ENCODE peak calls at places on chromosome 3, in five cellular contexts. Z is gastrocnemius medialis; Q is CD4-positive, alpha-beta T cell; B is aorta; C is upper lobe of right lung. Y is an unnamed sample.

GRCh38 chr3:183527421-183527979 is 28.0 kb downstream of the KLHL6 start:
- DNase-seq in Z (no peak), Q (no peak), B (no peak), C (no peak), Y (no peak)

GRCh38 chr3:126816956-126817777 is 113.1 kb downstream of the CHCHD6 start:
- DNase-seq in Z (no peak), Q (no peak), B (no peak), C (no peak), Y (no peak)

GRCh38 chr3:36543276-36543997 is 163.1 kb downstream of the STAC start:
- DNase-seq in Z (no peak), Q (no peak), B (no peak), C (no peak), Y (no peak)

GRCh38 chr3:9649791-9650521 is 651 bp downstream of the MTMR14 start:
- DNase-seq in Z (no peak), Q (no peak), B (no peak), C (no peak), Y (no peak)

GRCh38 chr3:60652829-60653228 is 598.4 kb downstream of the FHIT start:
- DNase-seq in Z (no peak), Q (no peak), B (no peak), C (no peak), Y (no peak)

GRCh38 chr3:12178091-12178820 is 19.5 kb upstream of the TIMP4 start:
- DNase-seq in Z (peak; percentile 32), Q (no peak), B (peak; percentile 78), C (no peak), Y (no peak)

GRCh38 chr3:150913174-150913922 is 8.1 kb upstream of the MINDY4B start:
- DNase-seq in Z (no peak), Q (no peak), B (no peak), C (no peak), Y (no peak)

GRCh38 chr3:32725721-32726120 is 40.7 kb downstream of the CNOT10 start:
- DNase-seq in Z (no peak), Q (no peak), B (no peak), C (no peak), Y (no peak)

GRCh38 chr3:112770026-112770626 is 76.5 kb downstream of the CD200R1L start:
- DNase-seq in Z (no peak), Q (no peak), B (peak; percentile 84), C (no peak), Y (peak; percentile 48)

GRCh38 chr3:133295199-133295901 is 104.5 kb upstream of the BFSP2 start:
- DNase-seq in Z (no peak), Q (no peak), B (no peak), C (no peak), Y (peak; percentile 64)

GRCh38 chr3:1348547-1348946 is 255.7 kb downstream of the CNTN6 start:
- DNase-seq in Z (no peak), Q (no peak), B (no peak), C (no peak), Y (no peak)
- H3K9me3 ChIP-seq in Z (no peaks in the 10 kb centered on the region), Q (no peaks in the 10 kb centered on the region), B (no peaks in the 10 kb centered on the region), C (no peaks in the 10 kb centered on the region), Y (no peaks in the 10 kb centered on the region)

DNA sequence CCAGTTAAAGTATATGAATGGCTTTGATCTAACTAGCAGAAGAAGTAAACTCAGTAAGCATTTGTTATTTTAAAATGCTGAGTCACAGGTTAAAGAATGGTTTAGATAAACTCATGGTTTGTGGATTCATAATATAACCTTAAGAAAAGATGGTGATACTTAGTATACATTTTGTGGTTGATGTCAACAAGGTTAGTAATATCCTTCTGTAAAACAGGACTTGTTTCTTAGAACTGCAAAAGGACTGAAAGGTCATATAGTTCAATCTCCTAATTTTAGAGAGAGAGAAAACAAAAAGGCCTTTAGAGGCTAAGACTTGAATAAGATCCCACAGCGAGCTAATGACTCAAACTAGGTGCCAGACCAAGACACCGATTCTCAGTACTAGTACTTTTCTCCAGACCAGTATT is 50.0 kb downstream of the STRIT1 start:
- DNase-seq in Z (no peak), Q (no peak), B (no peak), C (no peak), Y (no peak)
- H3K9me3 ChIP-seq in Z (no peaks in the 10 kb centered on the region), Q (no peaks in the 10 kb centered on the region), B (no peaks in the 10 kb centered on the region), C (no peaks in the 10 kb centered on the region), Y (no peaks in the 10 kb centered on the region)

GRCh38 chr3:1191061-1191460 is 98.2 kb downstream of the CNTN6 start:
- DNase-seq in Z (no peak), Q (no peak), B (no peak), C (no peak), Y (no peak)

GRCh38 chr3:1196997-1197396 is 104.2 kb downstream of the CNTN6 start:
- DNase-seq in Z (no peak), Q (no peak), B (no peak), C (no peak), Y (no peak)

GRCh38 chr3:1190576-1190975 is 97.8 kb downstream of the CNTN6 start:
- DNase-seq in Z (no peak), Q (no peak), B (no peak), C (no peak), Y (no peak)

GRCh38 chr3:1195922-1196321 is 103.1 kb downstream of the CNTN6 start:
- DNase-seq in Z (no peak), Q (no peak), B (no peak), C (no peak), Y (no peak)
- H3K9me3 ChIP-seq in Z (no peaks in the 10 kb centered on the region), Q (no peaks in the 10 kb centered on the region), B (no peaks in the 10 kb centered on the region), C (no peaks in the 10 kb centered on the region), Y (no peaks in the 10 kb centered on the region)

GRCh38 chr3:278300-279064 is 81.9 kb downstream of the CHL1 start:
- DNase-seq in Z (peak; percentile 36), Q (no peak), B (no peak), C (no peak), Y (no peak)
- H3K9me3 ChIP-seq in Z (no peaks in the 10 kb centered on the region), Q (no peaks in the 10 kb centered on the region), B (no peaks in the 10 kb centered on the region), C (no peaks in the 10 kb centered on the region), Y (no peaks in the 10 kb centered on the region)

GRCh38 chr3:135197856-135198255 is 402.8 kb downstream of the EPHB1 start:
- DNase-seq in Z (no peak), Q (no peak), B (no peak), C (no peak), Y (no peak)
- H3K9me3 ChIP-seq in Z (no peaks in the 10 kb centered on the region), Q (no peaks in the 10 kb centered on the region), B (no peaks in the 10 kb centered on the region), C (no peaks in the 10 kb centered on the region), Y (no peaks in the 10 kb centered on the region)

DNA sequence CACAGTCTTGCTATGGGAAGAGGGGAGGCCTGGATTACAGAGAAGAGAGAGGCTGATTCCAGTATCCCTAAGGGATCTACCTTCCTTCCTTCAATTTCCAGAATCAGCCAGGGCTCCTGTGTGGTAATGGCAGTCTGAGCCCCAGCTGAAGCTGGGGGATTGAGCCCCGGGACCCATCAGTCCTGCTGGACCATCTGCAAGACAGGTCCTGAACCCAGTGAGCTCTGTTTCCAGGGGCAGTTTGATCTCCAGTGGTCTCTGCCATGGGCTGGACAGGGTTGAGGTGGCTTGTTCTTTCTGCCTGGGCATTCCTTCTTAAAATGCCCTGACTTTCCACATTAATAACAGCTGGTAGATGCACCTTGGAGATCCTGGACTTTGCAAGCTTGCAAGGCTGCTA is 685.2 kb downstream of the TBL1XR1 start:
- DNase-seq in Z (no peak), Q (no peak), B (no peak), C (no peak), Y (no peak)
- H3K9me3 ChIP-seq in Z (peaks cover 5% of the 10 kb centered on the region), Q (peaks cover 32% of the 10 kb centered on the region), B (peaks cover 8% of the 10 kb centered on the region), C (peaks cover 24% of the 10 kb centered on the region), Y (no peaks in the 10 kb centered on the region)

GRCh38 chr3:44501971-44502370 is 24.5 kb upstream of the ZNF445 start:
- DNase-seq in Z (no peak), Q (no peak), B (no peak), C (no peak), Y (no peak)
- H3K9me3 ChIP-seq in Z (peaks cover 20% of the 10 kb centered on the region), Q (peaks cover 47% of the 10 kb centered on the region), B (peaks cover 10% of the 10 kb centered on the region), C (peaks cover 23% of the 10 kb centered on the region), Y (no peaks in the 10 kb centered on the region)

GRCh38 chr3:190239325-190239724 is 82.9 kb downstream of the CLDN1 start:
- DNase-seq in Z (no peak), Q (no peak), B (no peak), C (no peak), Y (no peak)

GRCh38 chr3:190238871-190239270 is 83.4 kb downstream of the CLDN1 start:
- DNase-seq in Z (no peak), Q (no peak), B (no peak), C (no peak), Y (no peak)

GRCh38 chr3:190242147-190242546 is 80.1 kb downstream of the CLDN1 start:
- DNase-seq in Z (no peak), Q (no peak), B (no peak), C (no peak), Y (no peak)
- H3K9me3 ChIP-seq in Z (no peaks in the 10 kb centered on the region), Q (no peaks in the 10 kb centered on the region), B (peaks cover 9% of the 10 kb centered on the region), C (peaks cover 4% of the 10 kb centered on the region), Y (no peaks in the 10 kb centered on the region)

GRCh38 chr3:138549578-138549977 is 44.5 kb downstream of the CEP70 start:
- DNase-seq in Z (peak; percentile 18), Q (no peak), B (no peak), C (no peak), Y (no peak)
- H3K9me3 ChIP-seq in Z (no peaks in the 10 kb centered on the region), Q (peaks cover 39% of the 10 kb centered on the region), B (no peaks in the 10 kb centered on the region), C (peaks cover 18% of the 10 kb centered on the region), Y (no peaks in the 10 kb centered on the region)

DNA sequence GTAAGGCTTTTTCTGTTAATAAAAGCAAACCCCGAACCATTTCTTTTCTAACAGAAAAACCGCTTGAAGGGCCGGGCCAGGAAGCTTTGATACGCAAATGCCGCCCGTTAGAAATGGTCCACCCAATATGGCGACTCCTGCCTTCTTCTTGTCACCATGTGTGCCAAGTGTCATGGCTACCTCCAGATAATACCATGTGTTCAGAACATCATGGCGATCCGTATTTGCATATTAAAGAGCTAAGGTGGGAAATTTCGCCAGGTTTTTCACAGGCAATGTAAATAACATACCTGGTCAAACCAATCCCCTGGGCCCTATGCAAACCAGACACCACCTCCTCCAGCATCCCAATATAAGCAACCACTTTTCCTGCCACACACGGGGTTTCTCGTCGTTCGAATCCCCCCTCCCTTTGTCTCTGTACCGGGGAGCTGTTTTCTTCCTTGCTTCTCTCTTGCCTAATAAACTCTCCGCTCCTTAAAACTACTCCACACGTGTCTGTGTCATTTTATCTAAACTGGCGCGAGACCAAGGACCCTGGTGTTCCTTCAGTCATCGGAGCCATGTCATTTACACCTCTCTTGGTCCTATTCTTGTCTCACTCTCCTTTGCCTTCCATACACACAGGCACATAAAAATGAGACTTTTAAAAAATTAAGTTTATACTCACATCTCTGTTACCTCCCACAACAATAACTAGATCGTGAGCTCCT is 34.5 kb downstream of the NCEH1 start:
- DNase-seq in Z (no peak), Q (no peak), B (no peak), C (no peak), Y (no peak)
- H3K9me3 ChIP-seq in Z (no peaks in the 10 kb centered on the region), Q (no peaks in the 10 kb centered on the region), B (no peaks in the 10 kb centered on the region), C (no peaks in the 10 kb centered on the region), Y (no peaks in the 10 kb centered on the region)

Y was measured in BE2C.